ENCODE peak calls at places on chromosome 2, in six cellular contexts. P, Z, C, Y, A and M are unnamed samples.

GRCh38 chr2:109466674-109467575 is 146.8 kb downstream of the SEPTIN10 start:
- DNase-seq in Y (no peak), P (peak), Z (no peak), C (no peak), A (no peak), M (no peak)

GRCh38 chr2:42795871-42796301 is 3.5 kb upstream of the HAAO start:
- DNase-seq in C (no peak), A (no peak), P (no peak), Y (no peak), Z (no peak), M (no peak)

GRCh38 chr2:201558665-201559064 is 84.6 kb downstream of the TMEM237 start:
- DNase-seq in Z (no peak), C (no peak), A (no peak), P (no peak), Y (no peak), M (no peak)

GRCh38 chr2:80303006-80303741 is 1.4 kb downstream of the LRRTM1 start:
- DNase-seq in Z (peak), P (no peak), C (no peak), A (peak), Y (no peak), M (no peak)

GRCh38 chr2:158544998-158545397 is 88.2 kb downstream of the PKP4 start:
- DNase-seq in A (no peak), C (no peak), P (no peak), Z (no peak), Y (no peak), M (no peak)

GRCh38 chr2:11129598-11130449 is 25.4 kb upstream of the SLC66A3 start:
- DNase-seq in C (no peak), P (peak), Y (peak), A (peak), Z (peak), M (peak)

GRCh38 chr2:44016282-44016681 is 20.5 kb upstream of the LRPPRC start:
- DNase-seq in C (no peak), Y (peak), Z (peak), A (peak), P (peak), M (no peak)

GRCh38 chr2:204012081-204012653 is 75.6 kb downstream of the ICOS start:
- DNase-seq in Y (no peak), Z (no peak), C (no peak), P (no peak), A (no peak), M (peak)

GRCh38 chr2:145635706-145636427 is 1115.9 kb upstream of the ZEB2 start:
- DNase-seq in A (no peak), Y (no peak), Z (no peak), P (no peak), C (no peak), M (no peak)

GRCh38 chr2:27647737-27648136 is 15.7 kb downstream of the SUPT7L start:
- DNase-seq in Y (no peak), P (no peak), C (no peak), Z (no peak), A (no peak), M (no peak)

GRCh38 chr2:28648147-28648546 is 103.5 kb upstream of the PPP1CB start:
- DNase-seq in Y (no peak), P (no peak), C (no peak), Z (no peak), A (no peak), M (no peak)

GRCh38 chr2:78896536-78896935 is 129.0 kb upstream of the REG3G start:
- DNase-seq in A (no peak), C (no peak), Y (no peak), Z (no peak), P (no peak), M (no peak)

GRCh38 chr2:23532311-23533013 is 147.5 kb downstream of the KLHL29 start:
- DNase-seq in Z (no peak), C (no peak), A (no peak), P (no peak), Y (peak), M (peak)

GRCh38 chr2:161104054-161104553 is 56.1 kb upstream of the TANK start:
- DNase-seq in P (no peak), C (no peak), Z (no peak), A (no peak), Y (peak), M (no peak)

GRCh38 chr2:113083311-113083710 is 15.5 kb downstream of the IL1F10 start:
- DNase-seq in P (no peak), Z (no peak), C (no peak), A (no peak), Y (no peak), M (no peak)

GRCh38 chr2:178978667-178979066 is 71.3 kb downstream of the CCDC141 start:
- DNase-seq in Z (no peak), A (no peak), Y (no peak), C (no peak), P (no peak), M (no peak)

GRCh38 chr2:239341146-239341732 is 59.6 kb downstream of the HDAC4 start:
- DNase-seq in A (no peak), P (no peak), Z (no peak), Y (no peak), C (no peak), M (peak)

GRCh38 chr2:162085090-162085891 is 11.3 kb upstream of the DPP4 start:
- DNase-seq in Z (no peak), A (no peak), Y (no peak), C (no peak), P (no peak), M (no peak)

GRCh38 chr2:219691551-219691950 is 64.1 kb downstream of the SLC4A3 start:
- DNase-seq in Z (no peak), Y (no peak), C (no peak), A (no peak), P (no peak), M (no peak)

GRCh38 chr2:241225983-241226382 is 37.5 kb downstream of the ANO7 start:
- DNase-seq in P (no peak), C (no peak), Z (no peak), Y (no peak), A (no peak), M (no peak)

GRCh38 chr2:62375051-62375450 is 130.9 kb downstream of the TMEM17 start:
- DNase-seq in A (no peak), C (no peak), P (no peak), Y (no peak), Z (no peak), M (no peak)

GRCh38 chr2:705971-706511 is 28.8 kb upstream of the TMEM18 start:
- DNase-seq in A (no peak), Z (no peak), Y (peak), C (no peak), P (no peak), M (no peak)

GRCh38 chr2:26986576-26986975 is 16.1 kb downstream of the MAPRE3 start:
- DNase-seq in A (no peak), P (no peak), Z (no peak), Y (no peak), C (no peak), M (no peak)